ENCODE peak calls at places on chromosomes 7 and 10, in ten cellular contexts. A, V, L, Y, H, W, E, O, T and Q are unnamed samples.

GRCh38 chr7:12139421-12139820 is 71.7 kb upstream of the TMEM106B start:
- DNase-seq in A (no peak), V (no peak), L (no peak), Y (no peak), H (peak; percentile 3), W (no peak), E (no peak), O (no peak), T (no peak), Q (no peak)

GRCh38 chr10:15595260-15595659 is 124.5 kb downstream of the ITGA8 start:
- DNase-seq in A (no peak), V (no peak), L (no peak), Y (no peak), H (no peak), W (no peak), E (no peak), O (no peak), T (no peak), Q (no peak)

GRCh38 chr7:75989084-75989725 is 5.2 kb downstream of the TMEM120A start:
- DNase-seq in A (no peak), V (peak; percentile 63), L (peak; percentile 75), Y (no peak), H (no peak), W (no peak), E (peak; percentile 72), O (peak; percentile 75), T (no peak), Q (no peak)

GRCh38 chr10:119199231-119199992 is 8.0 kb upstream of the GRK5 start:
- DNase-seq in A (peak; percentile 92), V (peak; percentile 69), L (peak; percentile 78), Y (peak; percentile 87), H (peak; percentile 58), W (peak; percentile 77), E (no peak), O (peak; percentile 32), T (peak; percentile 44), Q (no peak)

GRCh38 chr10:109972372-109973001 is 35.3 kb upstream of the ADD3 start:
- DNase-seq in A (no peak), V (no peak), L (no peak), Y (no peak), H (no peak), W (no peak), E (no peak), O (no peak), T (no peak), Q (no peak)

GRCh38 chr10:58175990-58176910 is 91.4 kb downstream of the IPMK start:
- DNase-seq in A (peak; percentile 63), V (no peak), L (no peak), Y (no peak), H (peak; percentile 26), W (no peak), E (no peak), O (no peak), T (no peak), Q (no peak)

GRCh38 chr7:117993377-117994003 is 120.2 kb upstream of the CTTNBP2 start:
- DNase-seq in A (peak; percentile 1), V (no peak), L (peak; percentile 42), Y (peak; percentile 64), H (peak; percentile 46), W (no peak), E (no peak), O (no peak), T (no peak), Q (no peak)

GRCh38 chr10:113552723-113553122 is at the start of gene HABP2:
- DNase-seq in A (no peak), V (no peak), L (no peak), Y (peak; percentile 24), H (no peak), W (no peak), E (no peak), O (no peak), T (no peak), Q (no peak)

GRCh38 chr7:142909921-142910521 is 23.5 kb downstream of the TRPV5 start:
- DNase-seq in A (no peak), V (no peak), L (no peak), Y (no peak), H (no peak), W (no peak), E (no peak), O (no peak), T (peak; percentile 87), Q (no peak)

GRCh38 chr7:28607179-28607578 is 194.9 kb downstream of the CREB5 start:
- DNase-seq in A (no peak), V (no peak), L (no peak), Y (no peak), H (no peak), W (no peak), E (no peak), O (no peak), T (no peak), Q (no peak)

GRCh38 chr7:35677582-35678356 is 17.2 kb downstream of the HERPUD2 start:
- DNase-seq in A (no peak), V (no peak), L (no peak), Y (no peak), H (no peak), W (no peak), E (no peak), O (no peak), T (no peak), Q (no peak)

GRCh38 chr10:29304259-29305030 is 15.6 kb downstream of the LYZL1 start:
- DNase-seq in A (peak; percentile 87), V (peak; percentile 71), L (peak; percentile 80), Y (peak; percentile 73), H (peak; percentile 43), W (peak; percentile 81), E (no peak), O (peak; percentile 26), T (peak; percentile 44), Q (peak; percentile 13)

GRCh38 chr10:71266147-71266917 is 52.7 kb upstream of the SLC29A3 start:
- DNase-seq in A (peak; percentile 93), V (peak; percentile 72), L (peak; percentile 76), Y (peak; percentile 16), H (no peak), W (no peak), E (peak; percentile 81), O (peak; percentile 73), T (no peak), Q (peak; percentile 52)

DNA sequence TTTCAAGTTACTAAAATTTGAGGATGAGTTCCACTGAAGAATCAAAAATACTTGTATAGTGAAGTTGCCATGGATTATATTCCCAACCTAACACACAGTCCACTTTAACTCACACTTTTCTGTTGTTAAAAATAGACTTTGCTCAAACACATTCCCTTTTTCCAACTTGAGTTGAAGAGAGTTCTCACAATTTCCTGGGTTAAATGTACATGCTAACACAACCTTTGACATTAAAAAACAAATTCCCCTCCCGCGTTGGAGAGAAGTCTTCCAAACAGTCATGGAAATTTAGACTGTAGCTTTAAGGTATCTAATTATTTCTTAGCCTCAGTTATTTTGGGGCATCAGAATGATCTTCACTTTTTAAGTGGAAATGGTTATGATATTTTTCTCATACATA is 27.1 kb downstream of the SKIDA1 start:
- DNase-seq in A (no peak), V (no peak), L (no peak), Y (no peak), H (no peak), W (no peak), E (no peak), O (no peak), T (no peak), Q (no peak)
- H3K4me3 ChIP-seq in A (no peak overlapping the region), V (no peak overlapping the region), L (no peak overlapping the region), Y (no peak overlapping the region), H (no peak overlapping the region), W (no peak overlapping the region), E (no peak overlapping the region), O (no peak overlapping the region), T (no peak overlapping the region), Q (no peak overlapping the region)

GRCh38 chr10:122463466-122464157 is 2.3 kb downstream of the HTRA1 start:
- DNase-seq in A (no peak), V (no peak), L (no peak), Y (no peak), H (no peak), W (peak; percentile 27), E (no peak), O (no peak), T (no peak), Q (no peak)

GRCh38 chr10:122464158-122464510 is 2.8 kb downstream of the HTRA1 start:
- DNase-seq in A (no peak), V (no peak), L (no peak), Y (no peak), H (no peak), W (no peak), E (peak; percentile 50), O (no peak), T (no peak), Q (no peak)

GRCh38 chr10:122461367-122461728 is at the start of gene HTRA1:
- DNase-seq in A (peak; percentile 80), V (peak; percentile 88), L (peak; percentile 84), Y (peak; percentile 63), H (peak; percentile 70), W (peak; percentile 88), E (peak; percentile 95), O (peak; percentile 86), T (no peak), Q (peak; percentile 40)

GRCh38 chr10:122461729-122462532 is 578 bp downstream of the HTRA1 start:
- DNase-seq in A (no peak), V (peak; percentile 62), L (no peak), Y (peak; percentile 47), H (peak; percentile 44), W (peak; percentile 72), E (peak; percentile 91), O (no peak), T (no peak), Q (no peak)

GRCh38 chr10:122462533-122463465 is 1.4 kb downstream of the HTRA1 start:
- DNase-seq in A (peak; percentile 52), V (peak; percentile 81), L (peak; percentile 56), Y (no peak), H (peak; percentile 49), W (peak; percentile 81), E (peak; percentile 65), O (peak; percentile 72), T (no peak), Q (no peak)
- H3K27ac ChIP-seq in A (no peak overlapping the region), V (peak overlapping the region; percentile 90), L (peak overlapping the region; percentile 57), Y (peak overlapping the region; percentile 88), H (peak overlapping the region; percentile 65), W (peak overlapping the region; percentile 93), E (peak overlapping the region; percentile 69), O (peak overlapping the region; percentile 85), T (no peak overlapping the region), Q (peak overlapping the region; percentile 94)

DNA sequence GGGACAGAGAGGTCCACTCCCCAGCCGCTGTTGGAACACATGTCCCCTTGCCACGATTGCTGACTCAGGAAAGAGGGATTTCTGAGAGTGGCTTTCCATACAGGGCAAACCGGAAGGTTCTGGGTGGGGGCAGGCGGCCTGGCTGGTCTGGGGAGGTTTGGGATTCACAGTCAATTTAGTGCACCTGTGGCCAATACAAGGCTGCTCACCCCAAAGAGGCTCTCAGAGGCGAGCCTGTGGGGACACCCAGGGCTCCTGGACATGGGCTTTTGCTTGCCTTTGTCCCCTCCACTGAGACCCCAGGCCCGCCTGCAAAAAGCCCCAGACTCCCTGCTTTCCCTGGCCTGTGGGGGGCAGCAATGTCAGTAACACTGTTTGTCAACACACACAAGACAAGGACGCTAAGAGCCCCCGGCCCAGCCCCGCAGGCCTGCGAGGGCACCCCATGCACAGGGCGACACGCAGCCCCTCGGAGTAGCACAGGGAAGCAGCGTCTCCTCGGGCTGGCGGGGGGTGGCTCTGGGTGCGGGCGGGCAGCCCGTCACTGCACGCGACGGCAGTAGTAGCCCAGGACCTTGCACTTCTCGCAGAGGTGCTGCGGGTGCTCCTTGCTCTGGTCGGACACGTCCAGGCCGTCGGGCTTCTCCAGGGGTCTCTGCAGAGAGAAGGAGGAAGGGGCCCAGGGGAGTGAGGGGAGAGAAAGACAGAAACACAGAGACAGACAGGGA is 38.7 kb downstream of the PPIF start:
- DNase-seq in A (no peak), V (peak; percentile 40), L (peak; percentile 54), Y (no peak), H (no peak), W (peak; percentile 61), E (peak; percentile 79), O (peak; percentile 12), T (no peak), Q (peak; percentile 32)
- TF ChIP-seq CTCF in A (no peak), V (no peak), L (no peak), Y (no peak), H (no peak), W (no peak), E (no peak), O (no peak), T (no peak), Q (no peak)

GRCh38 chr10:25743832-25744231 is 190.2 kb upstream of the MYO3A start:
- DNase-seq in A (no peak), V (no peak), L (no peak), Y (no peak), H (no peak), W (no peak), E (no peak), O (no peak), T (no peak), Q (no peak)
- H3K4me3 ChIP-seq in A (no peak overlapping the region), V (no peak overlapping the region), L (no peak overlapping the region), Y (no peak overlapping the region), H (no peak overlapping the region), W (no peak overlapping the region), E (no peak overlapping the region), O (no peak overlapping the region), T (no peak overlapping the region), Q (no peak overlapping the region)